ENCODE peak calls at places on chromosome 12, in nine cellular contexts. E, B, F, K, O, J, N, P and H are unnamed samples.

GRCh38 chr12:46404225-46404631 is 31.7 kb upstream of the SLC38A2 start:
- DNase-seq in F (no peak), B (no peak), K (no peak), O (no peak), J (no peak), N (no peak), E (no peak), P (no peak), H (no peak)

GRCh38 chr12:117967512-117967911 is 1.3 kb downstream of the KSR2 start:
- DNase-seq in E (no peak), O (no peak), B (no peak), P (no peak), J (no peak), F (no peak), N (no peak), K (no peak), H (peak)

GRCh38 chr12:54571857-54572195 is 16.6 kb downstream of the PPP1R1A start:
- DNase-seq in K (no peak), P (no peak), O (no peak), E (no peak), N (no peak), B (no peak), J (no peak), F (no peak), H (no peak)

GRCh38 chr12:50057896-50058670 is 687 bp downstream of the ASIC1 start:
- DNase-seq in J (no peak), O (no peak), B (no peak), F (no peak), K (no peak), N (no peak), P (no peak), E (no peak), H (no peak)

GRCh38 chr12:125650587-125650986 is 585.4 kb downstream of the AACS start:
- DNase-seq in O (no peak), K (no peak), F (no peak), N (no peak), P (no peak), B (no peak), J (no peak), E (no peak), H (no peak)

GRCh38 chr12:6118891-6119568 is 5.4 kb downstream of the VWF start:
- DNase-seq in J (no peak), P (no peak), K (no peak), O (no peak), E (no peak), F (no peak), B (no peak), N (no peak), H (no peak)

GRCh38 chr12:40107803-40108620 is 2.1 kb upstream of the SLC2A13 start:
- DNase-seq in J (no peak), O (peak), F (no peak), N (no peak), E (no peak), B (no peak), P (no peak), K (no peak), H (no peak)

GRCh38 chr12:8779281-8779680 is 43.1 kb upstream of the A2ML1 start:
- DNase-seq in J (no peak), E (no peak), N (no peak), P (no peak), K (no peak), F (no peak), O (no peak), B (no peak), H (no peak)

GRCh38 chr12:121300083-121300819 is 3.7 kb upstream of the CAMKK2 start:
- DNase-seq in B (no peak), K (no peak), P (no peak), E (no peak), J (no peak), N (no peak), F (no peak), O (no peak), H (no peak)

GRCh38 chr12:116278259-116278595 is 734 bp upstream of the MED13L start:
- DNase-seq in E (no peak), P (no peak), F (no peak), O (no peak), J (no peak), K (no peak), B (no peak), N (no peak), H (no peak)

GRCh38 chr12:34051486-34051885 is 29.2 kb downstream of the ALG10 start:
- DNase-seq in J (no peak), E (no peak), P (no peak), K (no peak), N (no peak), O (no peak), F (no peak), B (no peak), H (no peak)

GRCh38 chr12:643478-644292 is 19.6 kb downstream of the NINJ2 start:
- DNase-seq in K (no peak), N (no peak), E (no peak), F (no peak), O (no peak), J (no peak), P (no peak), B (no peak), H (no peak)

GRCh38 chr12:100970894-100971293 is 176.3 kb downstream of the ANO4 start:
- DNase-seq in B (no peak), F (no peak), K (no peak), O (no peak), P (no peak), J (no peak), N (no peak), E (no peak), H (no peak)

GRCh38 chr12:20722142-20722541 is 27.0 kb downstream of the SLCO1C1 start:
- DNase-seq in N (no peak), O (no peak), B (no peak), J (no peak), F (no peak), E (no peak), P (no peak), K (no peak), H (no peak)

GRCh38 chr12:65696227-65696626 is 128.1 kb upstream of the HMGA2 start:
- DNase-seq in O (no peak), N (no peak), B (no peak), P (no peak), J (no peak), F (no peak), E (no peak), K (no peak), H (no peak)

GRCh38 chr12:14628771-14629170 is 61.1 kb upstream of the PLBD1 start:
- DNase-seq in N (no peak), B (no peak), K (no peak), E (no peak), O (no peak), F (no peak), P (no peak), J (no peak), H (no peak)

GRCh38 chr12:15033029-15033428 is 60.2 kb downstream of the PDE6H start:
- DNase-seq in O (no peak), F (no peak), E (no peak), P (no peak), B (no peak), N (no peak), K (no peak), J (no peak), H (no peak)

GRCh38 chr12:106715582-106715981 is 58.9 kb upstream of the RIC8B start:
- DNase-seq in K (no peak), N (no peak), P (no peak), J (no peak), B (no peak), E (no peak), F (no peak), O (no peak), H (no peak)

GRCh38 chr12:21276826-21277225 is 57.9 kb downstream of the SLCO1A2 start:
- DNase-seq in P (no peak), F (no peak), J (no peak), B (no peak), K (no peak), N (no peak), O (peak), E (no peak), H (no peak)

GRCh38 chr12:4286228-4286627 is 12.7 kb downstream of the CCND2 start:
- DNase-seq in B (no peak), J (no peak), O (no peak), E (no peak), P (no peak), N (no peak), K (no peak), F (no peak), H (no peak)

GRCh38 chr12:98438826-98439225 is 76.6 kb upstream of the TMPO start:
- DNase-seq in F (no peak), P (no peak), J (no peak), K (no peak), O (no peak), N (no peak), E (no peak), B (no peak), H (no peak)

GRCh38 chr12:1926274-1926673 is 7.8 kb upstream of the CACNA2D4 start:
- DNase-seq in J (peak), N (no peak), O (no peak), K (no peak), E (no peak), F (no peak), P (no peak), B (no peak), H (peak)